ENCODE peak calls at places on chromosomes 11 and 22, in nine cellular contexts. G is neural crest cell; B is mucosa of descending colon; R is activated CD8-positive, alpha-beta T cell treated with anti-CD3 and anti-CD28 coated beads for 36 hours; Q is AG04450; F is WERI-Rb-1; U is lung; P is foreskin keratinocyte; X is tibial artery. S is an unnamed sample.

GRCh38 chr11:2990617-2991476 is 1.3 kb downstream of the NAP1L4 start:
- DNase-seq in B (peak; percentile 43), Q (no peak), G (no peak), X (no peak), U (no peak), R (peak; percentile 72), F (no peak), P (no peak), S (no peak)

GRCh38 chr11:124470516-124471231 is 25.2 kb upstream of the OR8B8 start:
- DNase-seq in P (no peak), U (no peak), Q (no peak), X (no peak), G (no peak), R (no peak), B (no peak), F (no peak), S (peak; percentile 9)

GRCh38 chr11:3920148-3920852 is 64.8 kb downstream of the STIM1 start:
- DNase-seq in U (peak; percentile 43), P (peak; percentile 53), R (peak; percentile 92), G (no peak), F (no peak), B (peak; percentile 47), Q (no peak), X (peak; percentile 77), S (peak; percentile 18)

GRCh38 chr11:102560555-102561011 is 30.0 kb upstream of the MMP7 start:
- DNase-seq in P (peak; percentile 29), X (peak; percentile 38), B (no peak), G (no peak), F (no peak), U (peak; percentile 55), R (peak; percentile 33), Q (peak; percentile 16), S (peak; percentile 18)

GRCh38 chr11:114162719-114163123 is 103.2 kb downstream of the ZBTB16 start:
- DNase-seq in F (no peak), R (no peak), X (peak; percentile 95), P (peak; percentile 93), Q (peak; percentile 88), U (peak; percentile 92), B (peak; percentile 87), G (no peak), S (peak; percentile 94)

GRCh38 chr11:118896921-118897591 is 13.4 kb downstream of the CXCR5 start:
- DNase-seq in F (no peak), R (no peak), X (no peak), Q (no peak), U (no peak), P (no peak), B (no peak), G (no peak), S (no peak)

GRCh38 chr11:57370251-57370650 is 10.7 kb downstream of the PRG3 start:
- DNase-seq in P (peak; percentile 76), X (no peak), B (no peak), F (peak; percentile 25), U (no peak), G (no peak), R (no peak), Q (no peak), S (no peak)

GRCh38 chr11:28448186-28448585 is 340.0 kb downstream of the METTL15 start:
- DNase-seq in X (no peak), R (no peak), P (no peak), F (no peak), U (no peak), Q (no peak), B (no peak), G (no peak), S (no peak)

GRCh38 chr11:107591098-107591445 is at the start of gene ELMOD1:
- DNase-seq in X (peak; percentile 24), U (no peak), F (peak; percentile 85), Q (no peak), B (peak; percentile 19), P (no peak), G (peak; percentile 56), R (peak; percentile 39), S (peak; percentile 65)

GRCh38 chr11:35330924-35331323 is 88.4 kb downstream of the SLC1A2 start:
- DNase-seq in X (no peak), U (no peak), P (no peak), Q (no peak), G (no peak), B (no peak), F (no peak), R (peak; percentile 34), S (no peak)

GRCh38 chr11:12746593-12747097 is 72.4 kb downstream of the TEAD1 start:
- DNase-seq in R (no peak), F (no peak), P (peak; percentile 59), G (peak; percentile 37), Q (peak; percentile 84), U (no peak), B (no peak), X (no peak), S (peak; percentile 86)

GRCh38 chr22:49372530-49373288 is 455.0 kb downstream of the BRD1 start:
- DNase-seq in Q (no peak), B (no peak), U (peak; percentile 21), F (peak; percentile 77), P (no peak), R (no peak), X (no peak), G (no peak), S (peak; percentile 28)

GRCh38 chr22:30187094-30187493 is 59.5 kb downstream of the LIF start:
- DNase-seq in B (no peak), F (no peak), G (no peak), R (no peak), U (no peak), X (no peak), P (no peak), Q (no peak), S (no peak)

GRCh38 chr11:107750313-107750712 is 38.5 kb upstream of the SLN start:
- DNase-seq in X (no peak), P (no peak), F (no peak), Q (no peak), R (no peak), G (no peak), U (no peak), B (no peak), S (no peak)

GRCh38 chr11:16363709-16364108 is 7.4 kb upstream of the SOX6 start:
- DNase-seq in X (no peak), P (no peak), R (no peak), G (no peak), U (no peak), F (no peak), B (no peak), Q (no peak), S (no peak)

DNA sequence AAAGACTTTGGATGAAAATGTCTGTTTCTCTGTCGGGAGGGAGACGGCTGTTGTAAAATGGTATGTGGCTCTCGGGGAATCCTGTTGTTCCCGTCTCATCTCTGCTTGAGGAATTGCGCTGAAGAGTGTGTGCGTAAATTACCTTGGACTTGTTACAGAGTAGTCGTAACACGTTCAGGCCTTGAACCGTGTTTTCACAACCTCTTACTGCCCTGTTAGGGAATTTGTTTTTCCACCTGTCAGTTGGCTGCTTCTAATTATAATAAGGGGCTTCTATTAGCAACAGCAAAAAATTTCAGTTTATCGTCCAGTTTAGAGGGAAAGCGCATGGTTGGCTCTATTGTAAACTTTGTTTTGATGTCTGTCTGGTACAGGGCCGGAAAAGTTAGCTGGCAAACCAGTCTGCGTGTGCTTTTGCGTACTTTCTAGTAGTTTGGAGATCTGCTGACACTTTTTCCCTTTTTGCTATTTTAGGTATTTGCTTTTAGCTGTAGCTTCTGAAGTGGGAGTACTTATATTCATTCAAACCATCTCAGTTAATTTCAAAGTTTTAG is 1.5 kb downstream of the HIPK3 start:
- DNase-seq in Q (no peak), X (no peak), B (no peak), G (peak; percentile 3), R (no peak), P (peak; percentile 70), U (no peak), F (no peak), S (no peak)
- TF ChIP-seq CTCF in Q (no peak), X (no peak), B (no peak), G (peak; percentile 7), R (no peak), P (no peak), U (no peak), F (no peak), S (peak; percentile 12)

GRCh38 chr11:85464283-85464682 is 162.9 kb downstream of the DLG2 start:
- DNase-seq in R (no peak), B (no peak), G (no peak), F (no peak), U (no peak), P (no peak), X (no peak), Q (no peak), S (peak; percentile 11)
- TF ChIP-seq CTCF in R (no peak), B (no peak), G (peak; percentile 23), F (peak; percentile 15), U (no peak), P (no peak), X (no peak), Q (no peak), S (peak; percentile 45)

DNA sequence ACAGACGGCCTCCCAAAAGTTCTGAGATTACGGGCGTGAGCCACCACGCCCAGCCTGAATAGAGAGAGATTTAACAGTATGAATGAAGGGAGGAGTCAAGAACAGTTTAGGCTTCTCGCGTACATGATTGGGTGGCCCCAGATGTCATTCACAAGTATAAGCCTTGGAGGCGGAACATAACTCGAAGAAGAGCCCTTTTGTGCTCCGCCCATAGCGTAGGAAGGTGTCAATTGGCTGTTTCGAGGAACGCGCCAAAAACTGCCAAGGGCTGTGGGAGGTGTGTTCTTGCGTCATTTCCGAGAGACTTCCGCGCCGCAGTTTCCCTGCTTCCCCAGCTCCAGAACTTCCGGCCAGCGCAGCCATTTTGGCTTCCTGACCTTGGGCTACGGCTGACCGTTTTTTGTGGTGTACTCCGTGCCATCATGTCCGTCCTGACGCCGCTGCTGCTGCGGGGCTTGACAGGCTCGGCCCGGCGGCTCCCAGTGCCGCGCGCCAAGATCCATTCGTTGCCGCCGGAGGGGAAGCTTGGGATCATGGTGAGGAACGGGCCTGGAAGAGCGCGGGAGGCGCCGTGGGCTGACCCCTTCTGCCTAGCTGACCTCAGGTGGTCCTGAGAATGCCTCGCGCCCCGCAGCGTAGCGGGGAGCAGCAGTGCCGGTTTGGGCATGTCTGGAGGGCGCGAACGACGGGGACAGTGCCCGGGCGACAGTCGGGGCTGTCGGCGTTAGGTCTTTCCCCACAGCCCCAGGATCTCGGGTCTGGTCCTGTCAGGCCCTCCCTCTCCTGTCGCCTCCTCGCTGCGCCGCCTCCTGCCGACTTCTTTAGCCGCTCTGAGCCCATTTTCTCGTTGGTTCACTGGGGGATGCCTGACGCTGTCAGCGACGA is at the start of gene COX8A:
- DNase-seq in R (peak; percentile 99), P (peak; percentile 99), F (peak; percentile 97), U (peak; percentile 99), B (peak; percentile 99), G (peak; percentile 87), Q (peak; percentile 99), X (peak; percentile 99), S (peak; percentile 100)
- TF ChIP-seq CTCF in R (no peak), P (peak; percentile 39), F (no peak), U (no peak), B (no peak), G (no peak), Q (peak; percentile 21), X (no peak), S (no peak)

DNA sequence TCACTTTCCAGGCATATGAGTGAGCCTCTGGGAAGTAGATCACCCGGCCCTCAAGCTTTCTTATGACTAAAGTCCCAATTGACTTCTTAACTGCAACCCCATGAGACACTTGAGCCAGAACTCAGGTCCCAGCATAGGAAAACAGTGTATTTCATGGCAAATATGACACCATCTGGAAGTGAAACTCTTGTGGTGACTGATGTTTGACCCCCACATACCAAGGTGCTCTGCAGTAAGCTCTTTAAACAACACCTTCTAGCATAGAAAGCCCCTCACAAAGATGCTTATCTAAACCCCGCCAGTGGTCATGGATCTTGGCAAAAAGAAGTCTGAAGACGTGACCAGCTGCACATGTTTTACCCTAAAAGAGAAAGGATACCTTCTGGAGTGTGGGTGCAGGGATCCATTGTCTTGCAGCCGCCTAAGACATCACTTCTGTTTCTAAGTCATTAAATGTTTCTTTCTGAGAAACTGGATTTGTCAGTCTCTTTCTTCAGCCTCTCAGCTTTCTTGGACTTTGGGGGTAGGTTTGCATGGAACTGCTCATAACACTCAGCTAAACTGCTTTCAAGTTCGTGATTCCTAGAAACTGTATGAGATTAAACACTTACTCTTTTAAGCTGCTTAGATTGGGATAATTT is 7.4 kb upstream of the PELI3 start:
- DNase-seq in Q (no peak), B (no peak), G (no peak), P (no peak), R (peak; percentile 70), F (no peak), X (no peak), U (no peak), S (no peak)
- TF ChIP-seq CTCF in Q (no peak), B (no peak), G (no peak), P (no peak), R (no peak), F (no peak), X (no peak), U (no peak), S (no peak)

S was measured in A673.